ENCODE peak calls at places on chromosomes 13 and 19, in seven cellular contexts. L is Peyer's patch, C is ascending aorta, Z is colonic mucosa, W is GM23338, E is aorta, R is lower lobe of right lung. Q is an unnamed sample.

GRCh38 chr13:80881495-80882482 is 540.9 kb upstream of the SPRY2 start:
- DNase-seq in C (no peak), R (no peak), Z (no peak), W (no peak), L (no peak), E (no peak), Q (no peak)

GRCh38 chr13:80215368-80215767 is 125.6 kb downstream of the SPRY2 start:
- DNase-seq in R (no peak), E (no peak), C (no peak), Z (no peak), L (no peak), W (no peak), Q (no peak)

GRCh38 chr19:1416014-1416841 is 8.8 kb downstream of the DAZAP1 start:
- DNase-seq in R (no peak), W (no peak), Z (no peak), L (no peak), C (no peak), E (no peak), Q (no peak)

GRCh38 chr13:42991892-42992584 is at the start of gene EPSTI1:
- DNase-seq in W (peak; percentile 73), C (peak; percentile 80), Z (peak; percentile 78), R (peak; percentile 81), L (peak; percentile 81), E (peak; percentile 81), Q (peak; percentile 93)

GRCh38 chr13:35881360-35881759 is 249.8 kb downstream of the DCLK1 start:
- DNase-seq in R (no peak), E (no peak), C (no peak), W (no peak), L (no peak), Z (no peak), Q (no peak)

GRCh38 chr13:72638059-72638815 is 89.2 kb downstream of the MZT1 start:
- DNase-seq in R (no peak), W (peak; percentile 32), Z (no peak), E (no peak), L (no peak), C (no peak), Q (no peak)

GRCh38 chr13:53460776-53461175 is 432.2 kb downstream of the OLFM4 start:
- DNase-seq in R (no peak), L (no peak), W (no peak), E (no peak), C (no peak), Z (no peak), Q (no peak)

GRCh38 chr19:29962777-29963176 is 20.7 kb downstream of the URI1 start:
- DNase-seq in E (no peak), Z (no peak), W (no peak), R (no peak), L (no peak), C (no peak), Q (no peak)

GRCh38 chr13:109227344-109227940 is 558.9 kb downstream of the IRS2 start:
- DNase-seq in L (no peak), Z (no peak), W (no peak), R (no peak), E (no peak), C (no peak), Q (no peak)

GRCh38 chr19:31274964-31275319 is 74.3 kb downstream of the TSHZ3 start:
- DNase-seq in E (no peak), Z (no peak), W (no peak), R (no peak), L (no peak), C (no peak), Q (no peak)

GRCh38 chr19:2337329-2337707 is 8.8 kb downstream of the SPPL2B start:
- DNase-seq in L (no peak), R (no peak), C (no peak), Z (no peak), E (no peak), W (peak; percentile 89), Q (no peak)

GRCh38 chr19:58182577-58182988 is 278 bp upstream of the ZNF274 start:
- DNase-seq in C (no peak), W (no peak), E (no peak), L (peak; percentile 92), Z (peak; percentile 93), R (no peak), Q (no peak)

GRCh38 chr19:30587869-30588268 is 215.7 kb downstream of the ZNF536 start:
- DNase-seq in Z (no peak), R (no peak), W (no peak), C (peak; percentile 30), L (no peak), E (no peak), Q (no peak)

GRCh38 chr19:58559275-58560006 is 1.0 kb upstream of the UBE2M start:
- DNase-seq in W (peak; percentile 96), E (peak; percentile 96), R (peak; percentile 93), L (peak; percentile 79), C (peak; percentile 95), Z (peak; percentile 94), Q (peak; percentile 86)

GRCh38 chr19:43596842-43597461 is 557 bp downstream of the ZNF576 start:
- DNase-seq in L (no peak), R (no peak), W (no peak), E (no peak), C (no peak), Z (no peak), Q (no peak)

GRCh38 chr13:93744886-93745285 is 518.3 kb downstream of the GPC6 start:
- DNase-seq in R (no peak), W (peak; percentile 58), Z (no peak), C (no peak), E (no peak), L (no peak), Q (no peak)

GRCh38 chr13:107295391-107296157 is 727.6 kb upstream of the ARGLU1 start:
- DNase-seq in C (no peak), E (no peak), W (no peak), L (no peak), Z (no peak), R (no peak), Q (no peak)

GRCh38 chr19:6198896-6199239 is 63.4 kb downstream of the ACSBG2 start:
- DNase-seq in R (no peak), L (no peak), W (no peak), C (no peak), E (no peak), Z (no peak), Q (no peak)

GRCh38 chr19:17243854-17244617 is 1.7 kb downstream of the NR2F6 start:
- DNase-seq in L (no peak), E (peak; percentile 78), R (peak; percentile 73), W (peak; percentile 75), C (peak; percentile 76), Z (peak; percentile 76), Q (peak; percentile 74)

GRCh38 chr13:99970761-99971575 is 599 bp downstream of the ZIC5 start:
- DNase-seq in R (no peak), Z (peak; percentile 17), E (no peak), C (no peak), W (peak; percentile 69), L (no peak), Q (no peak)
- H3K4me1 ChIP-seq in R (peaks cover 34% of the 10 kb centered on the region), Z (peaks cover 9% of the 10 kb centered on the region), E (no peaks in the 10 kb centered on the region), C (peaks cover 18% of the 10 kb centered on the region), W (peaks cover 48% of the 10 kb centered on the region), L (peaks cover 17% of the 10 kb centered on the region), Q (peaks cover 7% of the 10 kb centered on the region)

GRCh38 chr13:40572961-40573360 is 93.5 kb downstream of the FOXO1 start:
- DNase-seq in E (no peak), R (no peak), L (no peak), W (no peak), Z (no peak), C (no peak), Q (no peak)

GRCh38 chr13:40571338-40571737 is 95.1 kb downstream of the FOXO1 start:
- DNase-seq in C (no peak), R (no peak), W (no peak), E (no peak), Z (no peak), L (no peak), Q (no peak)

GRCh38 chr13:40568246-40568645 is 98.2 kb downstream of the FOXO1 start:
- DNase-seq in R (no peak), C (no peak), E (no peak), L (no peak), Z (no peak), W (no peak), Q (no peak)

GRCh38 chr13:40568672-40569350 is 97.6 kb downstream of the FOXO1 start:
- DNase-seq in C (no peak), W (no peak), R (no peak), Z (no peak), E (no peak), L (no peak), Q (peak; percentile 60)

DNA sequence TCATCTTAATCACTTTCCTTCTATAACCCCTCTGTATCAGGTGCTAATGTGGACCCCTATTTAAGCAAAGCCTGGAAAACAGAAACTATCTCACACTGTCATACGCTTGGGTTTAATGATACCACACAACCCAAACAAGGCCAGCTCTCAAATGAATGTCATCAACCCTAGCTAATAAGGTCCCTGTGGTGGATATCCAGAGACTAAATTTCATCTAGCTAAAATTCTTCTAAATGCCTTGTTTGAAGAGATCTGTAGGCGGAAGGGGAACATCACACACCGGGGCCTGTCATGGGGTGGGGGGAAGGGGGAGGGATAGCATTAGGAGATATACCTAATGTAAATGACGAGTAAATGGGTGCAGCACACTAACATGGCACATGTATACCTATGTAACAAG is 95.5 kb downstream of the FOXO1 start:
- DNase-seq in L (no peak), W (no peak), C (no peak), E (no peak), R (no peak), Z (no peak), Q (no peak)
- H3K4me1 ChIP-seq in L (no peaks in the 10 kb centered on the region), W (peaks cover 71% of the 10 kb centered on the region), C (no peaks in the 10 kb centered on the region), E (no peaks in the 10 kb centered on the region), R (peaks cover 31% of the 10 kb centered on the region), Z (no peaks in the 10 kb centered on the region), Q (peaks cover 19% of the 10 kb centered on the region)

DNA sequence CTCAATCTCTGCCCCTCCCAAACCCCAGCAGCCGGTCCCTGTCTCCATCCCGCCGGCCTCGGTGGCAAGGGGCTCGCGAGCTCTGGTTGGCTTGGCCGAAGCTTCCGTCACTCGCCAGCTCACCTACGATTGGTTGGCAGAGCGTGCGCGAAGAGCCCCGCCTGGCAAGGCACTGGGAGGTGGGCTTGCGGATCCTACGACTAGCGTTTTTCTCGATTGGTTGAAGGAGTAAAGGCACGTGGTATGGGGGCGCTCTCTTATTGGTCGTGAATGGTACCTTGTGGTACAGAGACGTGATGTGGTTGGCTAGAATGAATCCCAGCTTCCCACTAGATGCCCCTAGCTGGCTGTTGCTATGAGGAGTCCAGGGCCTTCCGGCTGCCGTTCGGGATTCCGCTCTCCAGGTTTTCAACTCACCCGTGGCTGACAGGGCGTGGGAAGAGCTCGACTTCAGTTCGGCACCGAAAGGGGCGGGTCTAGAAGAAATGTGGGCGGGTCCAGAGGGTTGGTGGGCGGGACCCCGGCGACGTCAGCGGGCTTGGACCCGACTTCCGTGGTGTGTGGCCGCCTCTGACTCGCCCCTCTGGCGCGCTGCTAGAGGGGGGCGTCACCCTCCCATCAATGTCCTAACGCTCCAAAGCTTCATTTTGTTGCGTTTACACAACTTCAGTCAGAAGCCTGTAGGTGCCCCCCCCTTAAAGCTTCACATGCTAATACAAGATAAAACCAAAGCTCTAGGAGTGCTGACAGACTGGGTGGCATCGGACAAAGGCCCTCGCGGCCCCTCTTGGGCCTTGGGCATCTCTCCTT is 847 bp upstream of the RAP2A start:
- DNase-seq in C (peak; percentile 99), Z (peak; percentile 99), R (peak; percentile 97), W (peak; percentile 99), L (peak; percentile 96), E (peak; percentile 99), Q (peak; percentile 100)
- H3K4me1 ChIP-seq in C (no peaks in the 10 kb centered on the region), Z (peaks cover 13% of the 10 kb centered on the region), R (peaks cover 29% of the 10 kb centered on the region), W (peaks cover 24% of the 10 kb centered on the region), L (no peaks in the 10 kb centered on the region), E (peaks cover 1% of the 10 kb centered on the region), Q (peaks cover 2% of the 10 kb centered on the region)

DNA sequence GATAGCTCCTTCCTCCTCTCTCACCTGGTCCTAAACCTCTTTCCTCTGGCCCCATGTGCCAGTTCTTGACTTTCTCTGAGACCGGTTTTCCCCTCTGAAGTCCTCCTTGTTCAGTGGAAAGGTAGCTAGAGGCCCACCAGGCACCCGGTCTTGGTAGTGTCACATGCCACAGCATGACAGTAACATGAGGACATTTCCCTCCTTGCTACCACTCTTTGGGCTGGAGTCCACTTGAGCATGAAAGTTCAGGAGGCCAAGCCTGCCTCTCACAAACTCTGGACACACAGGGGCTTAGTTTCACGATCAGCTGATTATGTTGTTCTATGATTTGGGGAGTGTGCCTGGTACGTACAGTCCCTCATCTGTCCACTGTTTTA is 45.6 kb downstream of the NFIX start:
- DNase-seq in Z (no peak), R (no peak), C (no peak), L (no peak), E (no peak), W (no peak), Q (no peak)
- H3K4me1 ChIP-seq in Z (peaks cover 12% of the 10 kb centered on the region), R (peaks cover 97% of the 10 kb centered on the region), C (peaks cover 41% of the 10 kb centered on the region), L (no peaks in the 10 kb centered on the region), E (no peaks in the 10 kb centered on the region), W (peaks cover 11% of the 10 kb centered on the region), Q (peaks cover 8% of the 10 kb centered on the region)